ENCODE peak calls at places on chromosome 21, in seven cellular contexts. One of them, this sample, is unnamed. For H3K4me1, the result is how much of the 10 kb centered on the place peaks cover.

GRCh38 chr21:38920631-38921398 is 115.1 kb downstream of the ETS2 start:
- DNase-seq in colonic mucosa: no peak
- DNase-seq in right lobe of liver: no peak
- DNase-seq in fibroblast of lung: peak
- DNase-seq in heart right ventricle: no peak
- DNase-seq in testis: no peak
- DNase-seq in HCT116: no peak
- DNase-seq in this sample: no peak

GRCh38 chr21:43727571-43728466 is 8.9 kb downstream of the PDXK start:
- DNase-seq in heart right ventricle: no peak
- DNase-seq in testis: peak
- DNase-seq in fibroblast of lung: peak
- DNase-seq in colonic mucosa: no peak
- DNase-seq in HCT116: no peak
- DNase-seq in right lobe of liver: peak
- DNase-seq in this sample: no peak

GRCh38 chr21:39141502-39141901 is 41.7 kb downstream of the PSMG1 start:
- DNase-seq in right lobe of liver: no peak
- DNase-seq in testis: no peak
- DNase-seq in colonic mucosa: peak
- DNase-seq in fibroblast of lung: peak
- DNase-seq in heart right ventricle: no peak
- DNase-seq in HCT116: no peak
- DNase-seq in this sample: no peak

GRCh38 chr21:45209685-45210284 is 77.9 kb downstream of the POFUT2 start:
- DNase-seq in testis: no peak
- DNase-seq in fibroblast of lung: no peak
- DNase-seq in colonic mucosa: no peak
- DNase-seq in HCT116: no peak
- DNase-seq in heart right ventricle: no peak
- DNase-seq in right lobe of liver: no peak
- DNase-seq in this sample: no peak

GRCh38 chr21:42262826-42263225 is 43.9 kb downstream of the ABCG1 start:
- DNase-seq in testis: no peak
- DNase-seq in right lobe of liver: peak
- DNase-seq in colonic mucosa: peak
- DNase-seq in heart right ventricle: peak
- DNase-seq in fibroblast of lung: peak
- DNase-seq in HCT116: no peak
- DNase-seq in this sample: no peak

GRCh38 chr21:46092026-46092764 is 5.7 kb upstream of the COL6A2 start:
- DNase-seq in colonic mucosa: peak
- DNase-seq in fibroblast of lung: peak
- DNase-seq in HCT116: no peak
- DNase-seq in heart right ventricle: peak
- DNase-seq in right lobe of liver: no peak
- DNase-seq in testis: peak
- DNase-seq in this sample: no peak

GRCh38 chr21:26124421-26124833 is 46.1 kb downstream of the APP start:
- DNase-seq in fibroblast of lung: peak
- DNase-seq in HCT116: no peak
- DNase-seq in right lobe of liver: no peak
- DNase-seq in testis: no peak
- DNase-seq in colonic mucosa: no peak
- DNase-seq in heart right ventricle: no peak
- DNase-seq in this sample: peak

GRCh38 chr21:46077674-46078101 is 20.2 kb upstream of the COL6A2 start:
- DNase-seq in testis: no peak
- DNase-seq in colonic mucosa: no peak
- DNase-seq in fibroblast of lung: no peak
- DNase-seq in right lobe of liver: peak
- DNase-seq in HCT116: no peak
- DNase-seq in heart right ventricle: no peak
- DNase-seq in this sample: no peak

GRCh38 chr21:36433011-36433709 is 46.8 kb downstream of the CLDN14 start:
- DNase-seq in heart right ventricle: no peak
- DNase-seq in testis: no peak
- DNase-seq in fibroblast of lung: no peak
- DNase-seq in colonic mucosa: no peak
- DNase-seq in HCT116: no peak
- DNase-seq in right lobe of liver: no peak
- DNase-seq in this sample: no peak
- H3K4me1 ChIP-seq in heart right ventricle: under half
- H3K4me1 ChIP-seq in testis: under half
- H3K4me1 ChIP-seq in fibroblast of lung: under half
- H3K4me1 ChIP-seq in colonic mucosa: under half
- H3K4me1 ChIP-seq in HCT116: under half
- H3K4me1 ChIP-seq in right lobe of liver: under half
- H3K4me1 ChIP-seq in this sample: under half

DNA sequence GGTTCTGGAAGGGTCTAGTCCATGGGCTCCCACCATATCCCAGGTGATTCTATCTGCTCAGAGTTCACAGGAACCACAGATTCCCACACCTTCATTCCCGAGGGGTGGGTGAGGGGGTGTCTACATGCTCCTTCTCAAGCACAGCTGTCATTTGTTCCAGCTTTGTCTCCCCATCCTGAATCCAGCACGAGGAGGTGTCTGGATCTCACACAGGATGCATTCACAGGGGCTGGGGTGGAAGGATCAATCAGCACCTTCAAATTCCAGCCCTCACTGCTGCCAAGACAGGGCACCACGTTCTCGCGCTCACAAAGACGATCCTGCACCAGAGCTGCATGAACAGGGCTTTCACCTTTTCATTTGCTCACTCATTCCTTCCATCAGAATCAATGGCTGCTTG is 52.7 kb downstream of the TCP10L start:
- DNase-seq in colonic mucosa: no peak
- DNase-seq in testis: no peak
- DNase-seq in heart right ventricle: no peak
- DNase-seq in right lobe of liver: no peak
- DNase-seq in fibroblast of lung: no peak
- DNase-seq in HCT116: no peak
- DNase-seq in this sample: no peak
- TF ChIP-seq CTCF in colonic mucosa: no peak
- TF ChIP-seq CTCF in testis: no peak
- TF ChIP-seq CTCF in heart right ventricle: no peak
- TF ChIP-seq CTCF in right lobe of liver: no peak
- TF ChIP-seq CTCF in fibroblast of lung: no peak
- TF ChIP-seq CTCF in HCT116: no peak
- TF ChIP-seq CTCF in this sample: no peak

DNA sequence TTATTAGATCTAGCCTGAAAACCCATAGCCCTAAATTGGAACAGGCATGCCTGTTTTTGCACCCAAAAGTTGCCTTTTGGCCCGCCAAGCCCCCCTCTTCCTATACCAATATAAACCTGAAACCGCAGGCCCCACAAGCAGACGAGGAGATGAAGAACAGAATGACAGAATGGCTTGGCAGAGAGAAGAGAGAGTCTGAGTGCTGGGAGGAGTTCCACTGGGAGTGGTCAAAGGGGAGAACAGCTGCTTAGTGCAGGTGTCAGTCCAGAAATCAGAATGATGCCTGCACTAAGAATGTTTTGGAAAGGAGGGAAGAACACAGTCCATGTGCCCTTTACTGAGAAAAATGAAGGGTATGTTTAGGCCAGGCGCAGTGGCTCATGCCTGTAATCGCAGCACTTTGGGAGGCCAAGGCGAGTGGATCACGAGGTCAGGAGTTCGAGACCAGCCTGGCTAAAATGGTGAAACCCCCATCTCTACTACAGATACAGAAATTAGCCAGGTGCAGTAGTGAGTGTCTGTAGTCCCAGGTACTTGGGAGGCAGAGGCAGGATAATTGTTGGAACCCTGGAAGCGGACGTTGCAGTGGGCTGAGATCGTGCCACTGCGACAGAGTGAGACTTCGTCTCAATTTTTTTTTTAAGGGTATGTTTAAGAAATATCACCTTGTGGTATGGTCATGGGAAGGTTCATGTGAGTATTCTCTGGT is 9.4 kb downstream of the DYRK1A start:
- DNase-seq in heart right ventricle: no peak
- DNase-seq in right lobe of liver: no peak
- DNase-seq in fibroblast of lung: no peak
- DNase-seq in colonic mucosa: no peak
- DNase-seq in testis: no peak
- DNase-seq in HCT116: no peak
- DNase-seq in this sample: no peak
- H3K4me1 ChIP-seq in heart right ventricle: half or more
- H3K4me1 ChIP-seq in right lobe of liver: under half
- H3K4me1 ChIP-seq in fibroblast of lung: under half
- H3K4me1 ChIP-seq in colonic mucosa: under half
- H3K4me1 ChIP-seq in testis: under half
- H3K4me1 ChIP-seq in HCT116: under half
- H3K4me1 ChIP-seq in this sample: under half

DNA sequence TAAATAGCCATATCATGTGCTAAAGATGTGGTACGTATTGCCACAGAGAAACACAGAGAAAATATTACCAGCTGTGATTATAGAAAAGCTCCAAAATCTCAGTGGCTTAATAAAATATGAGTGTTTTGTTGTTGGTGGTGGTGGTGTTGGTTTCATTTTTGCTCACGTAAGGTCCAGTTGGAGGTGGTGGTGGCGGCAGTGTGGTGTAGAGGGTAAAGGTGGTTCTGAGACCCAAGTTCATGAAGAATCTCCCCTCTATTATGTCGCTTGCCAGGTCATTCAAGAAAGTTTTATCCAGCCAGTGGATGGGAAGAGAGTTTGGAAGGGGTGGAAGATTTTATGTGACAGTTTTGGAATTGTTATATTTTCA is 217.6 kb upstream of the SAMSN1 start:
- DNase-seq in HCT116: no peak
- DNase-seq in right lobe of liver: no peak
- DNase-seq in fibroblast of lung: no peak
- DNase-seq in heart right ventricle: no peak
- DNase-seq in colonic mucosa: no peak
- DNase-seq in testis: no peak
- DNase-seq in this sample: no peak
- TF ChIP-seq CTCF in HCT116: no peak
- TF ChIP-seq CTCF in right lobe of liver: no peak
- TF ChIP-seq CTCF in fibroblast of lung: no peak
- TF ChIP-seq CTCF in heart right ventricle: no peak
- TF ChIP-seq CTCF in colonic mucosa: no peak
- TF ChIP-seq CTCF in testis: no peak
- TF ChIP-seq CTCF in this sample: no peak

This sample was measured in foreskin keratinocyte.